ENCODE peak calls at places on chromosomes 7 and 10, in four cellular contexts. H is AG09319, O is natural killer cell, V is A549. K is an unnamed sample.

GRCh38 chr10:103967433-103968142 is 648 bp downstream of the SLK start:
- DNase-seq in H (no peak), O (no peak), V (peak; percentile 39), K (no peak)

GRCh38 chr7:68684246-68684850 is 913.9 kb upstream of the AUTS2 start:
- DNase-seq in H (no peak), O (no peak), V (peak; percentile 24), K (no peak)

GRCh38 chr10:23826399-23826798 is 382.5 kb upstream of the KIAA1217 start:
- DNase-seq in H (no peak), O (no peak), V (peak; percentile 9), K (no peak)

GRCh38 chr7:99409192-99409572 is 413 bp downstream of the BUD31 start:
- DNase-seq in H (no peak), O (no peak), V (no peak), K (no peak)

GRCh38 chr7:158432369-158433270 is 155.0 kb downstream of the PTPRN2 start:
- DNase-seq in H (no peak), O (no peak), V (peak; percentile 96), K (no peak)

GRCh38 chr10:71045188-71045841 is 156.9 kb upstream of the PCBD1 start:
- DNase-seq in H (no peak), O (no peak), V (no peak), K (no peak)

GRCh38 chr10:84632866-84633265 is 304.5 kb downstream of the CCSER2 start:
- DNase-seq in H (no peak), O (no peak), V (peak; percentile 25), K (no peak)

GRCh38 chr10:79066460-79067240 is 2.1 kb upstream of the ZMIZ1 start:
- DNase-seq in H (no peak), O (no peak), V (peak; percentile 76), K (peak; percentile 75)

GRCh38 chr10:97539523-97540200 is 32.9 kb upstream of the ANKRD2 start:
- DNase-seq in H (peak; percentile 71), O (no peak), V (no peak), K (no peak)

GRCh38 chr10:71998840-71999194 is 34.6 kb downstream of the CHST3 start:
- DNase-seq in H (peak; percentile 34), O (no peak), V (peak; percentile 60), K (no peak)

GRCh38 chr7:152759655-152760383 is at the start of gene ACTR3B:
- DNase-seq in H (peak; percentile 73), O (peak; percentile 91), V (peak; percentile 91), K (peak; percentile 80)

DNA sequence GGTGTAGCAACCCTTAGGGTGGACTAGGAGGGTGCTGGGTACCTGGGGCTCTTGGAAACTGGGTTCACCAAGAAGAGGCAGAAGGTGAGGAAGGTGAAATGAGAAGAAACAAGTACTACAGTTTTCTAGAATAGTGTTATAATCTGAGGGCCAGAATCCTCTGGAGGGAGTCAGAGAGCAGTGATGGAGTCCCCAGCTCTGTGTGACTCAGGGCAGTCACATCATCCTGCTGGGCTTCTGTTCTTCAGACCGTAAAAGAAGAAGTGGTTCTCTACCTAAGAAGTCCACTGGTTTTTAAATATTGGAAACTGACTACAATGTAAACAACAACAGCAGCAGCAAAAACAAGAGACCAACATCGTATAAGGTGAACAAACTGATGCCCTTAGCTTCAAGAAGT is 197.3 kb downstream of the PRPF18 start:
- DNase-seq in H (no peak), O (no peak), V (no peak), K (no peak)
- TF ChIP-seq CTCF in H (no peak), O (no peak), V (no peak), K (no peak)

GRCh38 chr10:22301193-22301592 is 15.0 kb upstream of the COMMD3 start:
- DNase-seq in H (no peak), O (no peak), V (no peak), K (no peak)
- TF ChIP-seq CTCF in H (no peak), O (no peak), V (no peak), K (no peak)

DNA sequence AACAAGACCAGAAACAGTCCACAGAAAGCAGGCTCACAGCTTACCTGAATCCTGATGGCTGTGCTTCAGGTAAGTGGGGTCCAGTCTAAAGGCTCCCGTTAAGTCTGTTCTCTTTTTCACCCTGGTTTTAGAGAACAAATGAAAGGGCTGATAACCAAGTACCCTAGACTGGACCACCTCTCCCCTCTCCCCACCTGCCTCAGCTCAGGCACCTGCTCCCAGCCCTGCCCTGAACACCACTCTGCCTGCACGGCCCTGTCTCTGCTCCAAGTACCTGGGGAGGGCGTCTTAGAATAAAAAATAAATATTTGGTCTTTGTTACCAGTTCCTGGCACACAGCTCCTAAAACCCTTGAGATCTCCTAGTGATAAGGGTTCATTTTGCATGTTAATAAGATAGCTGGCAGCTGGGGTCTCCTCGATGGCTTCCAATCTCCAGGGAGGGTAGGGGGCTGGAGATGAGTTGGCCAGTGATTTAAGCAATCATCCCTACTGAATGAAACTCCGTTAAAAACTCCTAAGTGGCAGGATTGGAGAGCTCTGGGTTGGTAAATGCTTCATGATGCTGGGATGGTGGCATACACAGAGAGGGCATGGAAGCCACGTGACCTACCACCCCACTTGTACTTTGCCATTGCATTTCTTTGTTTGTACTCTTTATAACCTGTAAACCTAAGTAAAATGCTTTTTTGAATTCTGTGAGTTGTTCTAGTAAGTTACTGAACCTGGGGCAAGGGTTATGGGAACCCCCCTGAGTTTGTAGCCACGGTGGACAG is 29.8 kb upstream of the FIGNL1 start:
- DNase-seq in H (no peak), O (no peak), V (no peak), K (no peak)
- TF ChIP-seq CTCF in H (no peak), O (no peak), V (no peak), K (no peak)

GRCh38 chr10:49700211-49700610 is 20.8 kb downstream of the C10orf53 start:
- DNase-seq in H (no peak), O (no peak), V (no peak), K (no peak)

GRCh38 chr10:49698679-49699078 is 19.2 kb downstream of the C10orf53 start:
- DNase-seq in H (no peak), O (no peak), V (no peak), K (no peak)

GRCh38 chr10:49696311-49696710 is 16.9 kb downstream of the C10orf53 start:
- DNase-seq in H (no peak), O (no peak), V (no peak), K (no peak)

DNA sequence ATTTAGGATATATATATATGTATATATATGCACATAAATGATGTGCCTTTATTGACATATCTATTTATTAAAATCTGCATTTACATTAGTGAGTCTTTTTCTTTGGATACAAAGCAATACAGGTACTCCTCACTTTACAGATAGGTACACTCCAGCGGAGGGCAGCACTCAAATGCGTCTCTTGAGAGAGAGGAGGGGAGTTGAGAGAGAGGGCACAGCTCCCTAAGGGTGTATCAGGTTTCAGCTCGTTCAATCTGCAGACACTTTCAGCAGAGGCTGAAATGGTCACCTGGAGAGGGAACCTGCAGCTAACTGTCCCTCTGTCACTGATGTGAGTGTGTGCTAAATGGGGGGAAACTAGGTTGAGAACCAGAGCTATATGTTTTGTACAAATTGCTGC is 21.5 kb downstream of the C10orf53 start:
- DNase-seq in H (no peak), O (no peak), V (no peak), K (no peak)
- TF ChIP-seq CTCF in H (no peak), O (no peak), V (no peak), K (no peak)

DNA sequence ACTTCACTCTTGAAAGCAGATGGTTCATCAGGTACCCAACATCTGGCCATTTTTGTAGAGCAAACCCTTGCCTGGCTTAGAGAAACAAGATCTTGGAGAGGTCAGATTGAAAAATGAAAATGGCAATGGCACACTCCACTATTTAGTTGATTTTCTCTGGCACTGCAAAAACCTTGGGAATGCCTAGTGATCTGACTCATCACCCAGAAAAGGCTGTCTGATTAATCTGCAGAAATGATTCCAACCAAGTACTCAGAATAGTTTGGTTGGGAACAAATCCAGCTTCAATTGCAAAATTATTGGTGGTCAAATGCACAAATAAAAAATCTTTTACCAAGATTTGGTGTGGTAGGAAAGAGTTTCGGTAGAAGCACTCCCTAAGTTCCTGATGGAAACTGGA is 351.2 kb downstream of the PHTF2 start:
- DNase-seq in H (peak; percentile 64), O (no peak), V (no peak), K (no peak)
- TF ChIP-seq CTCF in H (no peak), O (no peak), V (no peak), K (no peak)

GRCh38 chr10:129329375-129330040 is 137.5 kb upstream of the MGMT start:
- DNase-seq in H (no peak), O (no peak), V (no peak), K (no peak)

GRCh38 chr10:129335942-129336341 is 131.1 kb upstream of the MGMT start:
- DNase-seq in H (no peak), O (no peak), V (no peak), K (no peak)

GRCh38 chr10:129335396-129335795 is 131.6 kb upstream of the MGMT start:
- DNase-seq in H (no peak), O (no peak), V (no peak), K (no peak)

GRCh38 chr10:129334326-129334725 is 132.7 kb upstream of the MGMT start:
- DNase-seq in H (no peak), O (no peak), V (no peak), K (no peak)

GRCh38 chr10:129332476-129332875 is 134.6 kb upstream of the MGMT start:
- DNase-seq in H (no peak), O (no peak), V (peak; percentile 13), K (no peak)
- TF ChIP-seq CTCF in H (peak; percentile 16), O (no peak), V (no peak), K (peak; percentile 49)